ENCODE peak calls at places on chromosomes 3 and 15, in six cellular contexts. One of them, this sample, is unnamed.
A peak's percentile ranks its signal among the peaks of the same experiment; 100 is the strongest.

GRCh38 chr3:138187296-138188012 is at the start of gene ARMC8:
- DNase-seq in stimulated activated CD4-positive, alpha-beta T cell treated with anti-CD3 and anti-CD28 coated beads, Interleukin-12 subunit alpha, Interleukin-12 subunit beta, amount 100 ng/mL, for 4 hours: no peak
- DNase-seq in NCI-H1092: peak; percentile 76
- DNase-seq in left cardiac atrium: peak; percentile 69
- DNase-seq in activated CD8-positive, alpha-beta memory T cell treated with anti-CD3 and anti-CD28 coated beads for 48 hours: peak; percentile 70
- DNase-seq in lower leg skin: peak; percentile 94
- DNase-seq in this sample: peak; percentile 53

GRCh38 chr3:171850968-171851600 is 7.9 kb downstream of the TMEM212 start:
- DNase-seq in stimulated activated CD4-positive, alpha-beta T cell treated with anti-CD3 and anti-CD28 coated beads, Interleukin-12 subunit alpha, Interleukin-12 subunit beta, amount 100 ng/mL, for 4 hours: no peak
- DNase-seq in NCI-H1092: no peak
- DNase-seq in left cardiac atrium: no peak
- DNase-seq in activated CD8-positive, alpha-beta memory T cell treated with anti-CD3 and anti-CD28 coated beads for 48 hours: no peak
- DNase-seq in lower leg skin: no peak
- DNase-seq in this sample: no peak

GRCh38 chr3:11794927-11795326 is 51.8 kb downstream of the TAMM41 start:
- DNase-seq in stimulated activated CD4-positive, alpha-beta T cell treated with anti-CD3 and anti-CD28 coated beads, Interleukin-12 subunit alpha, Interleukin-12 subunit beta, amount 100 ng/mL, for 4 hours: no peak
- DNase-seq in NCI-H1092: no peak
- DNase-seq in left cardiac atrium: no peak
- DNase-seq in activated CD8-positive, alpha-beta memory T cell treated with anti-CD3 and anti-CD28 coated beads for 48 hours: no peak
- DNase-seq in lower leg skin: no peak
- DNase-seq in this sample: no peak

GRCh38 chr15:85689729-85690128 is 105.0 kb downstream of the KLHL25 start:
- DNase-seq in stimulated activated CD4-positive, alpha-beta T cell treated with anti-CD3 and anti-CD28 coated beads, Interleukin-12 subunit alpha, Interleukin-12 subunit beta, amount 100 ng/mL, for 4 hours: peak; percentile 41
- DNase-seq in NCI-H1092: no peak
- DNase-seq in left cardiac atrium: no peak
- DNase-seq in activated CD8-positive, alpha-beta memory T cell treated with anti-CD3 and anti-CD28 coated beads for 48 hours: no peak
- DNase-seq in lower leg skin: no peak
- DNase-seq in this sample: no peak

GRCh38 chr3:57017481-57017880 is 43.0 kb upstream of the SPATA12 start:
- DNase-seq in stimulated activated CD4-positive, alpha-beta T cell treated with anti-CD3 and anti-CD28 coated beads, Interleukin-12 subunit alpha, Interleukin-12 subunit beta, amount 100 ng/mL, for 4 hours: no peak
- DNase-seq in NCI-H1092: no peak
- DNase-seq in left cardiac atrium: peak; percentile 57
- DNase-seq in activated CD8-positive, alpha-beta memory T cell treated with anti-CD3 and anti-CD28 coated beads for 48 hours: no peak
- DNase-seq in lower leg skin: no peak
- DNase-seq in this sample: no peak

GRCh38 chr3:46576899-46577298 is 10.8 kb upstream of the LRRC2 start:
- DNase-seq in stimulated activated CD4-positive, alpha-beta T cell treated with anti-CD3 and anti-CD28 coated beads, Interleukin-12 subunit alpha, Interleukin-12 subunit beta, amount 100 ng/mL, for 4 hours: no peak
- DNase-seq in NCI-H1092: no peak
- DNase-seq in left cardiac atrium: no peak
- DNase-seq in activated CD8-positive, alpha-beta memory T cell treated with anti-CD3 and anti-CD28 coated beads for 48 hours: no peak
- DNase-seq in lower leg skin: no peak
- DNase-seq in this sample: no peak

GRCh38 chr15:48541659-48542334 is 103.7 kb downstream of the FBN1 start:
- DNase-seq in stimulated activated CD4-positive, alpha-beta T cell treated with anti-CD3 and anti-CD28 coated beads, Interleukin-12 subunit alpha, Interleukin-12 subunit beta, amount 100 ng/mL, for 4 hours: no peak
- DNase-seq in NCI-H1092: no peak
- DNase-seq in left cardiac atrium: no peak
- DNase-seq in activated CD8-positive, alpha-beta memory T cell treated with anti-CD3 and anti-CD28 coated beads for 48 hours: no peak
- DNase-seq in lower leg skin: no peak
- DNase-seq in this sample: peak; percentile 64

GRCh38 chr15:85623648-85624047 is 171.1 kb downstream of the KLHL25 start:
- DNase-seq in stimulated activated CD4-positive, alpha-beta T cell treated with anti-CD3 and anti-CD28 coated beads, Interleukin-12 subunit alpha, Interleukin-12 subunit beta, amount 100 ng/mL, for 4 hours: no peak
- DNase-seq in NCI-H1092: no peak
- DNase-seq in left cardiac atrium: no peak
- DNase-seq in activated CD8-positive, alpha-beta memory T cell treated with anti-CD3 and anti-CD28 coated beads for 48 hours: no peak
- DNase-seq in lower leg skin: no peak
- DNase-seq in this sample: no peak

GRCh38 chr15:39616731-39617455 is 36.0 kb downstream of the THBS1 start:
- DNase-seq in stimulated activated CD4-positive, alpha-beta T cell treated with anti-CD3 and anti-CD28 coated beads, Interleukin-12 subunit alpha, Interleukin-12 subunit beta, amount 100 ng/mL, for 4 hours: no peak
- DNase-seq in NCI-H1092: no peak
- DNase-seq in left cardiac atrium: no peak
- DNase-seq in activated CD8-positive, alpha-beta memory T cell treated with anti-CD3 and anti-CD28 coated beads for 48 hours: no peak
- DNase-seq in lower leg skin: no peak
- DNase-seq in this sample: no peak

GRCh38 chr3:134600685-134601502 is 49.9 kb downstream of the KY start:
- DNase-seq in stimulated activated CD4-positive, alpha-beta T cell treated with anti-CD3 and anti-CD28 coated beads, Interleukin-12 subunit alpha, Interleukin-12 subunit beta, amount 100 ng/mL, for 4 hours: peak; percentile 61
- DNase-seq in NCI-H1092: peak; percentile 46
- DNase-seq in left cardiac atrium: peak; percentile 68
- DNase-seq in activated CD8-positive, alpha-beta memory T cell treated with anti-CD3 and anti-CD28 coated beads for 48 hours: peak; percentile 54
- DNase-seq in lower leg skin: no peak
- DNase-seq in this sample: no peak

GRCh38 chr3:156680243-156680930 is 6.0 kb downstream of the TIPARP start:
- DNase-seq in stimulated activated CD4-positive, alpha-beta T cell treated with anti-CD3 and anti-CD28 coated beads, Interleukin-12 subunit alpha, Interleukin-12 subunit beta, amount 100 ng/mL, for 4 hours: no peak
- DNase-seq in NCI-H1092: no peak
- DNase-seq in left cardiac atrium: no peak
- DNase-seq in activated CD8-positive, alpha-beta memory T cell treated with anti-CD3 and anti-CD28 coated beads for 48 hours: no peak
- DNase-seq in lower leg skin: no peak
- DNase-seq in this sample: no peak

GRCh38 chr15:37695719-37696118 is 238.7 kb upstream of the TMCO5A start:
- DNase-seq in stimulated activated CD4-positive, alpha-beta T cell treated with anti-CD3 and anti-CD28 coated beads, Interleukin-12 subunit alpha, Interleukin-12 subunit beta, amount 100 ng/mL, for 4 hours: no peak
- DNase-seq in NCI-H1092: no peak
- DNase-seq in left cardiac atrium: no peak
- DNase-seq in activated CD8-positive, alpha-beta memory T cell treated with anti-CD3 and anti-CD28 coated beads for 48 hours: no peak
- DNase-seq in lower leg skin: no peak
- DNase-seq in this sample: peak; percentile 2

GRCh38 chr3:194265505-194265892 is 85.6 kb downstream of the CPN2 start:
- DNase-seq in stimulated activated CD4-positive, alpha-beta T cell treated with anti-CD3 and anti-CD28 coated beads, Interleukin-12 subunit alpha, Interleukin-12 subunit beta, amount 100 ng/mL, for 4 hours: no peak
- DNase-seq in NCI-H1092: peak; percentile 43
- DNase-seq in left cardiac atrium: peak; percentile 94
- DNase-seq in activated CD8-positive, alpha-beta memory T cell treated with anti-CD3 and anti-CD28 coated beads for 48 hours: no peak
- DNase-seq in lower leg skin: peak; percentile 95
- DNase-seq in this sample: no peak

GRCh38 chr3:39343076-39343717 is 13.7 kb downstream of the CCR8 start:
- DNase-seq in stimulated activated CD4-positive, alpha-beta T cell treated with anti-CD3 and anti-CD28 coated beads, Interleukin-12 subunit alpha, Interleukin-12 subunit beta, amount 100 ng/mL, for 4 hours: no peak
- DNase-seq in NCI-H1092: no peak
- DNase-seq in left cardiac atrium: no peak
- DNase-seq in activated CD8-positive, alpha-beta memory T cell treated with anti-CD3 and anti-CD28 coated beads for 48 hours: no peak
- DNase-seq in lower leg skin: no peak
- DNase-seq in this sample: no peak

GRCh38 chr15:41286665-41287333 is 45.6 kb downstream of the OIP5 start:
- DNase-seq in stimulated activated CD4-positive, alpha-beta T cell treated with anti-CD3 and anti-CD28 coated beads, Interleukin-12 subunit alpha, Interleukin-12 subunit beta, amount 100 ng/mL, for 4 hours: no peak
- DNase-seq in NCI-H1092: no peak
- DNase-seq in left cardiac atrium: no peak
- DNase-seq in activated CD8-positive, alpha-beta memory T cell treated with anti-CD3 and anti-CD28 coated beads for 48 hours: no peak
- DNase-seq in lower leg skin: no peak
- DNase-seq in this sample: no peak

GRCh38 chr3:61357902-61358301 is 106.7 kb upstream of the FHIT start:
- DNase-seq in stimulated activated CD4-positive, alpha-beta T cell treated with anti-CD3 and anti-CD28 coated beads, Interleukin-12 subunit alpha, Interleukin-12 subunit beta, amount 100 ng/mL, for 4 hours: no peak
- DNase-seq in NCI-H1092: no peak
- DNase-seq in left cardiac atrium: no peak
- DNase-seq in activated CD8-positive, alpha-beta memory T cell treated with anti-CD3 and anti-CD28 coated beads for 48 hours: no peak
- DNase-seq in lower leg skin: no peak
- DNase-seq in this sample: no peak

GRCh38 chr15:39581501-39582285 is 814 bp downstream of the THBS1 start:
- DNase-seq in stimulated activated CD4-positive, alpha-beta T cell treated with anti-CD3 and anti-CD28 coated beads, Interleukin-12 subunit alpha, Interleukin-12 subunit beta, amount 100 ng/mL, for 4 hours: no peak
- DNase-seq in NCI-H1092: no peak
- DNase-seq in left cardiac atrium: peak; percentile 63
- DNase-seq in activated CD8-positive, alpha-beta memory T cell treated with anti-CD3 and anti-CD28 coated beads for 48 hours: no peak
- DNase-seq in lower leg skin: peak; percentile 92
- DNase-seq in this sample: peak; percentile 76

GRCh38 chr3:149333518-149333859 is at the start of gene TM4SF18:
- DNase-seq in stimulated activated CD4-positive, alpha-beta T cell treated with anti-CD3 and anti-CD28 coated beads, Interleukin-12 subunit alpha, Interleukin-12 subunit beta, amount 100 ng/mL, for 4 hours: no peak
- DNase-seq in NCI-H1092: no peak
- DNase-seq in left cardiac atrium: no peak
- DNase-seq in activated CD8-positive, alpha-beta memory T cell treated with anti-CD3 and anti-CD28 coated beads for 48 hours: no peak
- DNase-seq in lower leg skin: no peak
- DNase-seq in this sample: no peak

GRCh38 chr3:122635789-122636188 is 44.9 kb upstream of the PARP14 start:
- DNase-seq in stimulated activated CD4-positive, alpha-beta T cell treated with anti-CD3 and anti-CD28 coated beads, Interleukin-12 subunit alpha, Interleukin-12 subunit beta, amount 100 ng/mL, for 4 hours: no peak
- DNase-seq in NCI-H1092: no peak
- DNase-seq in left cardiac atrium: no peak
- DNase-seq in activated CD8-positive, alpha-beta memory T cell treated with anti-CD3 and anti-CD28 coated beads for 48 hours: no peak
- DNase-seq in lower leg skin: no peak
- DNase-seq in this sample: no peak

GRCh38 chr3:135106445-135106844 is 311.4 kb downstream of the EPHB1 start:
- DNase-seq in stimulated activated CD4-positive, alpha-beta T cell treated with anti-CD3 and anti-CD28 coated beads, Interleukin-12 subunit alpha, Interleukin-12 subunit beta, amount 100 ng/mL, for 4 hours: no peak
- DNase-seq in NCI-H1092: no peak
- DNase-seq in left cardiac atrium: no peak
- DNase-seq in activated CD8-positive, alpha-beta memory T cell treated with anti-CD3 and anti-CD28 coated beads for 48 hours: no peak
- DNase-seq in lower leg skin: peak; percentile 72
- DNase-seq in this sample: no peak

GRCh38 chr15:88061452-88061851 is 195.1 kb downstream of the NTRK3 start:
- DNase-seq in stimulated activated CD4-positive, alpha-beta T cell treated with anti-CD3 and anti-CD28 coated beads, Interleukin-12 subunit alpha, Interleukin-12 subunit beta, amount 100 ng/mL, for 4 hours: no peak
- DNase-seq in NCI-H1092: no peak
- DNase-seq in left cardiac atrium: no peak
- DNase-seq in activated CD8-positive, alpha-beta memory T cell treated with anti-CD3 and anti-CD28 coated beads for 48 hours: no peak
- DNase-seq in lower leg skin: no peak
- DNase-seq in this sample: no peak

GRCh38 chr3:171061749-171062148 is 35.2 kb upstream of the SLC2A2 start:
- DNase-seq in stimulated activated CD4-positive, alpha-beta T cell treated with anti-CD3 and anti-CD28 coated beads, Interleukin-12 subunit alpha, Interleukin-12 subunit beta, amount 100 ng/mL, for 4 hours: no peak
- DNase-seq in NCI-H1092: no peak
- DNase-seq in left cardiac atrium: no peak
- DNase-seq in activated CD8-positive, alpha-beta memory T cell treated with anti-CD3 and anti-CD28 coated beads for 48 hours: no peak
- DNase-seq in lower leg skin: no peak
- DNase-seq in this sample: no peak

GRCh38 chr15:70835826-70836225 is 18.1 kb downstream of the LARP6 start:
- DNase-seq in stimulated activated CD4-positive, alpha-beta T cell treated with anti-CD3 and anti-CD28 coated beads, Interleukin-12 subunit alpha, Interleukin-12 subunit beta, amount 100 ng/mL, for 4 hours: no peak
- DNase-seq in NCI-H1092: no peak
- DNase-seq in left cardiac atrium: no peak
- DNase-seq in activated CD8-positive, alpha-beta memory T cell treated with anti-CD3 and anti-CD28 coated beads for 48 hours: no peak
- DNase-seq in lower leg skin: peak; percentile 68
- DNase-seq in this sample: no peak

GRCh38 chr15:100429116-100429728 is 87.4 kb upstream of the ADAMTS17 start:
- DNase-seq in stimulated activated CD4-positive, alpha-beta T cell treated with anti-CD3 and anti-CD28 coated beads, Interleukin-12 subunit alpha, Interleukin-12 subunit beta, amount 100 ng/mL, for 4 hours: no peak
- DNase-seq in NCI-H1092: no peak
- DNase-seq in left cardiac atrium: peak; percentile 30
- DNase-seq in activated CD8-positive, alpha-beta memory T cell treated with anti-CD3 and anti-CD28 coated beads for 48 hours: no peak
- DNase-seq in lower leg skin: no peak
- DNase-seq in this sample: no peak

GRCh38 chr3:126992216-126992615 is 9.3 kb downstream of the PLXNA1 start:
- DNase-seq in stimulated activated CD4-positive, alpha-beta T cell treated with anti-CD3 and anti-CD28 coated beads, Interleukin-12 subunit alpha, Interleukin-12 subunit beta, amount 100 ng/mL, for 4 hours: no peak
- DNase-seq in NCI-H1092: no peak
- DNase-seq in left cardiac atrium: no peak
- DNase-seq in activated CD8-positive, alpha-beta memory T cell treated with anti-CD3 and anti-CD28 coated beads for 48 hours: no peak
- DNase-seq in lower leg skin: no peak
- DNase-seq in this sample: no peak

GRCh38 chr3:73292241-73292640 is 230.8 kb downstream of the EBLN2 start:
- DNase-seq in stimulated activated CD4-positive, alpha-beta T cell treated with anti-CD3 and anti-CD28 coated beads, Interleukin-12 subunit alpha, Interleukin-12 subunit beta, amount 100 ng/mL, for 4 hours: no peak
- DNase-seq in NCI-H1092: peak; percentile 48
- DNase-seq in left cardiac atrium: no peak
- DNase-seq in activated CD8-positive, alpha-beta memory T cell treated with anti-CD3 and anti-CD28 coated beads for 48 hours: no peak
- DNase-seq in lower leg skin: no peak
- DNase-seq in this sample: no peak

GRCh38 chr3:193791041-193792032 is 198.3 kb downstream of the OPA1 start:
- DNase-seq in stimulated activated CD4-positive, alpha-beta T cell treated with anti-CD3 and anti-CD28 coated beads, Interleukin-12 subunit alpha, Interleukin-12 subunit beta, amount 100 ng/mL, for 4 hours: no peak
- DNase-seq in NCI-H1092: no peak
- DNase-seq in left cardiac atrium: no peak
- DNase-seq in activated CD8-positive, alpha-beta memory T cell treated with anti-CD3 and anti-CD28 coated beads for 48 hours: no peak
- DNase-seq in lower leg skin: peak; percentile 76
- DNase-seq in this sample: no peak

GRCh38 chr15:49953421-49953820 is 165.6 kb downstream of the ATP8B4 start:
- DNase-seq in stimulated activated CD4-positive, alpha-beta T cell treated with anti-CD3 and anti-CD28 coated beads, Interleukin-12 subunit alpha, Interleukin-12 subunit beta, amount 100 ng/mL, for 4 hours: no peak
- DNase-seq in NCI-H1092: no peak
- DNase-seq in left cardiac atrium: no peak
- DNase-seq in activated CD8-positive, alpha-beta memory T cell treated with anti-CD3 and anti-CD28 coated beads for 48 hours: no peak
- DNase-seq in lower leg skin: peak; percentile 57
- DNase-seq in this sample: no peak

GRCh38 chr15:64864080-64864479 is 22.4 kb downstream of the PLEKHO2 start:
- DNase-seq in stimulated activated CD4-positive, alpha-beta T cell treated with anti-CD3 and anti-CD28 coated beads, Interleukin-12 subunit alpha, Interleukin-12 subunit beta, amount 100 ng/mL, for 4 hours: no peak
- DNase-seq in NCI-H1092: no peak
- DNase-seq in left cardiac atrium: no peak
- DNase-seq in activated CD8-positive, alpha-beta memory T cell treated with anti-CD3 and anti-CD28 coated beads for 48 hours: no peak
- DNase-seq in lower leg skin: no peak
- DNase-seq in this sample: no peak

GRCh38 chr3:13768453-13768852 is 111.4 kb downstream of the WNT7A start:
- DNase-seq in stimulated activated CD4-positive, alpha-beta T cell treated with anti-CD3 and anti-CD28 coated beads, Interleukin-12 subunit alpha, Interleukin-12 subunit beta, amount 100 ng/mL, for 4 hours: no peak
- DNase-seq in NCI-H1092: no peak
- DNase-seq in left cardiac atrium: no peak
- DNase-seq in activated CD8-positive, alpha-beta memory T cell treated with anti-CD3 and anti-CD28 coated beads for 48 hours: no peak
- DNase-seq in lower leg skin: peak; percentile 64
- DNase-seq in this sample: no peak

GRCh38 chr3:65170357-65171090 is 482.7 kb upstream of the ADAMTS9 start:
- DNase-seq in stimulated activated CD4-positive, alpha-beta T cell treated with anti-CD3 and anti-CD28 coated beads, Interleukin-12 subunit alpha, Interleukin-12 subunit beta, amount 100 ng/mL, for 4 hours: no peak
- DNase-seq in NCI-H1092: no peak
- DNase-seq in left cardiac atrium: peak; percentile 93
- DNase-seq in activated CD8-positive, alpha-beta memory T cell treated with anti-CD3 and anti-CD28 coated beads for 48 hours: no peak
- DNase-seq in lower leg skin: peak; percentile 94
- DNase-seq in this sample: no peak

GRCh38 chr3:150216866-150217600 is 191.1 kb upstream of the TSC22D2 start:
- DNase-seq in stimulated activated CD4-positive, alpha-beta T cell treated with anti-CD3 and anti-CD28 coated beads, Interleukin-12 subunit alpha, Interleukin-12 subunit beta, amount 100 ng/mL, for 4 hours: no peak
- DNase-seq in NCI-H1092: no peak
- DNase-seq in left cardiac atrium: no peak
- DNase-seq in activated CD8-positive, alpha-beta memory T cell treated with anti-CD3 and anti-CD28 coated beads for 48 hours: no peak
- DNase-seq in lower leg skin: peak; percentile 28
- DNase-seq in this sample: no peak

GRCh38 chr3:48410205-48411040 is 19.5 kb downstream of the PLXNB1 start:
- DNase-seq in stimulated activated CD4-positive, alpha-beta T cell treated with anti-CD3 and anti-CD28 coated beads, Interleukin-12 subunit alpha, Interleukin-12 subunit beta, amount 100 ng/mL, for 4 hours: no peak
- DNase-seq in NCI-H1092: no peak
- DNase-seq in left cardiac atrium: no peak
- DNase-seq in activated CD8-positive, alpha-beta memory T cell treated with anti-CD3 and anti-CD28 coated beads for 48 hours: no peak
- DNase-seq in lower leg skin: peak; percentile 79
- DNase-seq in this sample: no peak

GRCh38 chr3:15009156-15009555 is 56.0 kb downstream of the MRPS25 start:
- DNase-seq in stimulated activated CD4-positive, alpha-beta T cell treated with anti-CD3 and anti-CD28 coated beads, Interleukin-12 subunit alpha, Interleukin-12 subunit beta, amount 100 ng/mL, for 4 hours: no peak
- DNase-seq in NCI-H1092: no peak
- DNase-seq in left cardiac atrium: no peak
- DNase-seq in activated CD8-positive, alpha-beta memory T cell treated with anti-CD3 and anti-CD28 coated beads for 48 hours: no peak
- DNase-seq in lower leg skin: no peak
- DNase-seq in this sample: no peak

GRCh38 chr3:119173325-119173724 is at the start of gene UPK1B:
- DNase-seq in stimulated activated CD4-positive, alpha-beta T cell treated with anti-CD3 and anti-CD28 coated beads, Interleukin-12 subunit alpha, Interleukin-12 subunit beta, amount 100 ng/mL, for 4 hours: no peak
- DNase-seq in NCI-H1092: no peak
- DNase-seq in left cardiac atrium: peak; percentile 27
- DNase-seq in activated CD8-positive, alpha-beta memory T cell treated with anti-CD3 and anti-CD28 coated beads for 48 hours: no peak
- DNase-seq in lower leg skin: no peak
- DNase-seq in this sample: no peak

This sample was measured in amniotic stem cell.